ENCODE peak calls at places on chromosomes 2 and 18, in ten cellular contexts. B is A549, A is heart left ventricle, W is uterus, T is breast epithelium, D is GM12892, V is suprapubic skin, M is GM12891, U is esophagus squamous epithelium, C is K562. Q is an unnamed sample.

GRCh38 chr2:178905266-178905665 is 98.0 kb upstream of the TTN start:
- DNase-seq in B (no peak), A (no peak), W (no peak), T (no peak), D (no peak), V (no peak), M (no peak), U (no peak), C (no peak), Q (no peak)

GRCh38 chr2:10390369-10390801 is 57.7 kb downstream of the ODC1 start:
- DNase-seq in B (no peak), A (no peak), W (no peak), T (no peak), D (no peak), V (no peak), M (no peak), U (no peak), C (no peak), Q (no peak)

GRCh38 chr2:20781656-20782265 is 41.1 kb downstream of the LDAH start:
- DNase-seq in B (peak), A (no peak), W (no peak), T (no peak), D (no peak), V (no peak), M (no peak), U (no peak), C (peak), Q (no peak)

GRCh38 chr18:31657823-31658669 is 26.3 kb downstream of the B4GALT6 start:
- DNase-seq in B (no peak), A (no peak), W (no peak), T (no peak), D (no peak), V (no peak), M (no peak), U (no peak), C (no peak), Q (no peak)

GRCh38 chr2:98212733-98213132 is 125.8 kb downstream of the VWA3B start:
- DNase-seq in B (no peak), A (no peak), W (no peak), T (no peak), D (no peak), V (no peak), M (no peak), U (no peak), C (no peak), Q (no peak)

GRCh38 chr2:60516383-60516811 is 37.1 kb downstream of the BCL11A start:
- DNase-seq in B (no peak), A (no peak), W (no peak), T (no peak), D (no peak), V (no peak), M (no peak), U (no peak), C (no peak), Q (no peak)

GRCh38 chr2:31675485-31675901 is 94.8 kb upstream of the SRD5A2 start:
- DNase-seq in B (no peak), A (no peak), W (no peak), T (no peak), D (no peak), V (no peak), M (no peak), U (no peak), C (no peak), Q (no peak)

GRCh38 chr2:217900010-217900779 is 102.6 kb downstream of the TNS1 start:
- DNase-seq in B (no peak), A (no peak), W (no peak), T (peak), D (no peak), V (no peak), M (no peak), U (no peak), C (no peak), Q (no peak)

GRCh38 chr2:84849271-84849952 is 31.5 kb downstream of the TRABD2A start:
- DNase-seq in B (no peak), A (no peak), W (no peak), T (no peak), D (no peak), V (no peak), M (no peak), U (no peak), C (no peak), Q (no peak)

GRCh38 chr2:107712857-107713256 is 113.8 kb upstream of the RGPD4 start:
- DNase-seq in B (no peak), A (no peak), W (no peak), T (no peak), D (no peak), V (no peak), M (no peak), U (no peak), C (no peak), Q (no peak)

DNA sequence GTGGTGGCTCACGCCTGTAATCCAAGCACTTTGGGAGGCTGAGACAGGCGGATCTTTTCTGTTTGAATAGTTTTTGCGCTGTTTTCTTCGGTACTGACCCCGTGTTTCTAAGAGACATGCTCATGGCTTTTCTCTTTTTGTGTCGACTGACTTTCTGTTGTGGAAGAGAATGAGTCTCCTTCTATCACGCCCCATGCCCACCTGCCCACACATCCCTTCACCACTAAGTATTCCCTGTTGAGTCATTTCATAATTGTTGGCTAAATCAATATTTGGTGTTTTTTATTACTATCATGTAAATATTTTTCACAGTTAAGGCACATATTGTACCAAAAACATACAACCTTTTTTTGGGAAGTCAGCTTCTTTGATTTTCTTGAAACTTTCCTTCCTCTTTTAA is 198.8 kb upstream of the TWIST2 start:
- DNase-seq in B (no peak), A (no peak), W (no peak), T (peak), D (no peak), V (no peak), M (no peak), U (no peak), C (no peak), Q (no peak)
- TF ChIP-seq POLR2A in B (no peak), A (no peak), W (no peak), T (no peak), D (no peak), V (no peak), M (no peak), U (no peak), C (no peak), Q (no peak)

GRCh38 chr2:120195575-120195974 is 27.6 kb downstream of the TMEM185B start:
- DNase-seq in B (no peak), A (no peak), W (no peak), T (no peak), D (no peak), V (no peak), M (no peak), U (no peak), C (no peak), Q (no peak)
- TF ChIP-seq POLR2A in B (no peak), A (no peak), W (no peak), T (no peak), D (no peak), V (no peak), M (no peak), U (no peak), C (no peak), Q (no peak)

DNA sequence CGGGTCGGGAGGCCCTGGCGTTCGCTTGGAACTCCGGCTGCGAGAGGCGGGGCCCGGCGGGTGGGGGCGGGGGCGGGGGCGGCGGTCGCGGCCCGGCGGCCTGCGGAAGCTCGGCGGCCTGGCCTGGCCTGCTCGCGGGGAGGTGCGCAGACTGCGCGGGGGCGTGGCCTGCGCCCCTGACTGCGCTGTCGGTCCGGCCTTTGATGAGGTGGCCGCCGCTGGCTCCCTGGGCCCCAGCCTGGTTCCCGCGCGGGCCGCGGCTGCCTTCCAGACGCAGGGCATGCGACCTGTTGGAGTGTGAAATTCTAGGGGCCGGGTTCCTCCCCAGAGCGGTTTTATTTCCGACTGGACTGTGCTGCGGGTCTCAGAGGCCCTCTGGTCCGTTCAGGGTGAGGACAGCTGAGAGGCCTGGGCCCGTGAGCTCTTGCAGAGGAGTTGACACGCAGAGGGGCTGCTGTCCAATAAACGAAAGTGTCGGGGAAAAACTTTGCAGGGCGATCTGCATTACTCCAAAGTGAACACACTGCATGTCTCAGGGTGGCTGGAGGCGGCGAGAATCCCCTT is 629 bp downstream of the NRBP1 start:
- DNase-seq in B (peak), A (peak), W (peak), T (peak), D (peak), V (peak), M (peak), U (peak), C (peak), Q (peak)
- TF ChIP-seq POLR2A in B (peak), A (no peak), W (no peak), T (no peak), D (no peak), V (no peak), M (no peak), U (no peak), C (no peak), Q (peak)

GRCh38 chr2:154556146-154556545 is 142.3 kb upstream of the KCNJ3 start:
- DNase-seq in B (no peak), A (no peak), W (no peak), T (no peak), D (no peak), V (no peak), M (no peak), U (no peak), C (no peak), Q (no peak)
- TF ChIP-seq POLR2A in B (no peak), A (no peak), W (no peak), T (no peak), D (no peak), V (no peak), M (no peak), U (no peak), C (no peak), Q (no peak)

DNA sequence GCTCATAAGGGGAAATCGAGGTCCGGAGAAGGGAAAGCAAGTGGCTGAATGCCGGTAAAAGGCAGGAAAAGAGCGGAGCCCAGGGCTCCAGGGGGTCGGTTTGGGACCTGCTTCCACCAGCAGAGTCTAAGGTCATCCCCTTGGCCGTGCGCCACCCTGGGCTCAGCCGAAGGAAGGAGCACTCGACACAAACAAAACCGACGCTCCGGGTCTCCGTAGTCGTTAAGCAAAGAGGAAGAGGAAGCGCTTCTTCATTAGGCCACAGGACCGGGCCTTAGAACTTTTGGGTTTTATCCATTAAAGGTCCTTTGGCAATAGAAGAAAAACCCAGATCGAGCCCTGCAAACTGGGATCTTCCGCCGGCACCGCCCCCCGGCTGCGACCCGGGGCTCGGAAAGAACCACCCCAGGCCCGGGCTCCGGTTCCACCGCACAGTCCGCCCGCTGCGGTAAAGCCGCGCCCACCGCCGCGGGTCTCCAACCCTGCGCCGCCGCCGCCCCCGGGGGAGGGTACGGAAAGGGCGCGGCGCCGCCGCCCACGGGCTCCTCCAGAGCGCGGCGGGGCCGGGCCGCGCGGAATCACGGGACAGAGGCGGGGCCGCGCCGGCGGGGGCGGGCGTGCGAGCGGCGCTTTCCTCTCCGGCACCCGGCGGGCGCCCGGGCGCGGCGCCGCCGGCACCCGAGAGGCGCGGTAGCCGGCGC is at the start of gene TTL:
- DNase-seq in B (peak), A (peak), W (peak), T (peak), D (peak), V (peak), M (peak), U (peak), C (peak), Q (peak)
- TF ChIP-seq POLR2A in B (peak), A (peak), W (peak), T (no peak), D (peak), V (no peak), M (no peak), U (no peak), C (peak), Q (peak)

GRCh38 chr2:73892631-73893329 is at the start of gene ACTG2:
- DNase-seq in B (no peak), A (no peak), W (peak), T (peak), D (no peak), V (peak), M (no peak), U (no peak), C (no peak), Q (no peak)
- TF ChIP-seq POLR2A in B (no peak), A (no peak), W (peak), T (no peak), D (no peak), V (no peak), M (no peak), U (peak), C (no peak), Q (no peak)

GRCh38 chr18:24616638-24617037 is 156.2 kb downstream of the HRH4 start:
- DNase-seq in B (no peak), A (no peak), W (no peak), T (no peak), D (no peak), V (no peak), M (no peak), U (no peak), C (no peak), Q (no peak)
- TF ChIP-seq POLR2A in B (no peak), A (no peak), W (no peak), T (no peak), D (no peak), V (no peak), M (no peak), U (no peak), C (no peak), Q (no peak)

GRCh38 chr2:235666240-235666781 is 172.5 kb downstream of the AGAP1 start:
- DNase-seq in B (peak), A (no peak), W (peak), T (no peak), D (no peak), V (no peak), M (no peak), U (no peak), C (no peak), Q (peak)
- TF ChIP-seq POLR2A in B (no peak), A (no peak), W (no peak), T (no peak), D (no peak), V (no peak), M (no peak), U (no peak), C (no peak), Q (no peak)